ENCODE peak calls at places on chromosomes 12 and 14, in eight cellular contexts. T is hepatocyte, X is PC-3, S is mammary epithelial cell, C is astrocyte, Q is sigmoid colon, M is fibroblast of lung, N is foreskin keratinocyte. G is an unnamed sample.

GRCh38 chr12:53223391-53224267 is 8.4 kb downstream of the RARG start:
- DNase-seq in S (peak; percentile 56), X (no peak), M (peak; percentile 66), C (peak; percentile 45), Q (peak; percentile 83), N (peak; percentile 75), T (peak; percentile 80), G (peak; percentile 42)

GRCh38 chr14:79992799-79993198 is 218.5 kb downstream of the DIO2 start:
- DNase-seq in T (no peak), X (no peak), M (no peak), C (no peak), N (no peak), Q (no peak), S (no peak), G (no peak)

GRCh38 chr12:20716037-20716436 is 20.9 kb downstream of the SLCO1C1 start:
- DNase-seq in C (no peak), S (no peak), X (peak; percentile 31), M (no peak), N (no peak), T (peak; percentile 13), Q (no peak), G (no peak)

GRCh38 chr14:91108941-91109611 is 4.8 kb upstream of the DGLUCY start:
- DNase-seq in S (peak; percentile 29), M (no peak), N (no peak), X (peak; percentile 35), T (no peak), C (no peak), Q (peak; percentile 72), G (no peak)

GRCh38 chr14:105148604-105149145 is 19.9 kb downstream of the JAG2 start:
- DNase-seq in Q (no peak), T (no peak), M (no peak), S (no peak), N (no peak), C (no peak), X (no peak), G (peak; percentile 70)

GRCh38 chr14:77458249-77458950 is 507 bp downstream of the AHSA1 start:
- DNase-seq in C (peak; percentile 23), S (peak; percentile 39), T (peak; percentile 58), X (peak; percentile 43), N (peak; percentile 44), M (peak; percentile 36), Q (no peak), G (no peak)

GRCh38 chr14:58969951-58970751 is 218.3 kb upstream of the DAAM1 start:
- DNase-seq in Q (no peak), S (no peak), M (peak; percentile 72), X (no peak), C (peak; percentile 67), N (peak; percentile 29), T (no peak), G (no peak)

GRCh38 chr12:106058256-106059182 is 80.2 kb downstream of the NUAK1 start:
- DNase-seq in X (no peak), M (peak; percentile 82), Q (no peak), N (peak; percentile 77), T (no peak), C (peak; percentile 76), S (peak; percentile 64), G (no peak)

GRCh38 chr14:71394386-71394785 is 487.1 kb downstream of the PCNX1 start:
- DNase-seq in X (no peak), N (no peak), Q (no peak), C (no peak), T (no peak), S (no peak), M (no peak), G (no peak)

GRCh38 chr12:13980548-13981295 is 680 bp downstream of the GRIN2B start:
- DNase-seq in S (no peak), M (no peak), X (no peak), C (no peak), Q (no peak), N (peak; percentile 0), T (peak; percentile 26), G (no peak)

GRCh38 chr14:63624701-63625100 is 17.0 kb downstream of the WDR89 start:
- DNase-seq in N (no peak), C (no peak), M (no peak), X (no peak), T (no peak), S (no peak), Q (no peak), G (no peak)

GRCh38 chr14:104652386-104652785 is 37.0 kb upstream of the INF2 start:
- DNase-seq in Q (no peak), X (no peak), N (no peak), C (no peak), M (no peak), S (no peak), T (no peak), G (no peak)

GRCh38 chr14:94646481-94646880 is 34.3 kb downstream of the SERPINA3 start:
- DNase-seq in N (no peak), S (peak; percentile 38), Q (peak; percentile 35), M (peak; percentile 78), C (peak; percentile 65), T (no peak), X (no peak), G (no peak)

GRCh38 chr14:71203306-71203705 is 296.0 kb downstream of the PCNX1 start:
- DNase-seq in T (no peak), C (peak; percentile 53), M (peak; percentile 67), N (no peak), Q (no peak), X (no peak), S (no peak), G (no peak)

GRCh38 chr12:121448771-121449315 is 48.9 kb downstream of the RNF34 start:
- DNase-seq in M (no peak), S (no peak), C (no peak), T (no peak), N (no peak), X (no peak), Q (no peak), G (no peak)

DNA sequence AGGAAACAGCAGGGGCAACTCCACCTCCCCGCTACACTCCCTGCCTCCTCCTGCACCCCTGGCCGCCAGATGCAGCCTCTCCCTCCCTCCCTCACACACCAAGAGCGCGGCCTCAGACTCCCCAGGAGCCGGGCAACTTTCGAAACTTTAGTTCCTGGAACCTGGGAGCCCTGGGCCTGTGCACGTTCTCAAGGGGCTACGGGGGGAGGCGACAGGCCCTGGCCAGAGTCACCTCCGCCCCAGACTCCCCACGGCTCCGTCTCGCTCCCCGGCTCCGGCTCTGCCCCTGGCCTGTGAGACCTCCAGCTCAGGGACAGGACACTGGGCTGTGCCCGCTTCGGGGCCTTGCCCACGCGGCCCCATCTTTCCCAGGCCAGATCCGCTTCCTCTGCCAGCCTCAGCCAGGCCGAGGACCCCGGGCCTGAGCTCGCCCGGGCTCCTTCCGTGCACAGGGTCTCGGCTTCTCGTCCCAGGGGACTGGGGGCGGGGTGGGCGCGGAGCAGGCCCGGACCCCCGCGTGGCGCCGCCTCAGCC is 5.5 kb downstream of the AMN start:
- DNase-seq in C (no peak), X (no peak), T (peak; percentile 56), N (peak; percentile 41), S (no peak), M (no peak), Q (no peak), G (no peak)
- H3K4me1 ChIP-seq in C (peaks cover 27% of the 10 kb centered on the region), X (peaks cover 8% of the 10 kb centered on the region), T (peaks cover 35% of the 10 kb centered on the region), N (peaks cover 9% of the 10 kb centered on the region), S (peaks cover 28% of the 10 kb centered on the region), M (peaks cover 5% of the 10 kb centered on the region), Q (peaks cover 39% of the 10 kb centered on the region), G (peaks cover 14% of the 10 kb centered on the region)

DNA sequence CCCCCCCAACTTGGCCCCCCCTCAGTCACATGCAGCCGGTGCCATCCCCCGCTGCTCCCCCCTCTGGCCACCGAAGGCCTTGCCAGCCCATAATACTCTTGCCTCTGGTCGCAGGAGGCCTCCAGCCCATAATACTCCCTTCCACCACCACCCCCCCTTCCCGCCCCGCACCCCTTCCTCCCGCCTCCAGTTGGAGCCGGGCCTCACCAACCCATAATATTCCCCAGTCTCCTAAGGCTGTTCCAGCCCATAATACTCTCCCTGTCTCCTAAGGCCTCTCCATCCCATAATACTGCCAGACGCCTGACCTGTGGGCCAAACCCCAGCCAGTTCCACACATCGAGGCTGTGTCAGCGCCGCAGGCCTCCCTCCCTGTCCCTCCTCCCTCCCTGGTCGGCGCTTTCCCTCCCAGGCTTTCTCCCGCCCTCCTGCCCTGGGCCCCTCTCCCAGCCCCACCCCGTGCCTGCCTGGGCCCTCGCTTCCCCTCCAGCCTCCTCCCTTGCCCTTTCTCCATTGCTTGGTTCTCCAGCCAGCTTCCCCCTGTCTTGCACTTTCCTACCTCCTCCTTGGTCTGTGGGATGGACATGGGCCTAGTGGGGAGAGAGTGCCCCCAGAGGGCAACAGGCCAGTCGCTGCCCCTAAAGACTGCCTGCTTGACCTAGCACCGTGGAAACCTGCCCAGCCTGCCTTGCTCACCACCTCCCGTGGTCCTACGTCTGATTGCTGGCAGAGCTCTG is 6.8 kb upstream of the CHD4 start:
- DNase-seq in Q (peak; percentile 98), N (peak; percentile 74), T (peak; percentile 98), C (peak; percentile 94), X (peak; percentile 77), S (peak; percentile 65), M (peak; percentile 97), G (peak; percentile 81)
- TF ChIP-seq CTCF in Q (no peak), N (no peak), T (peak; percentile 16), C (no peak), X (peak; percentile 2), S (no peak), M (no peak), G (peak; percentile 14)

DNA sequence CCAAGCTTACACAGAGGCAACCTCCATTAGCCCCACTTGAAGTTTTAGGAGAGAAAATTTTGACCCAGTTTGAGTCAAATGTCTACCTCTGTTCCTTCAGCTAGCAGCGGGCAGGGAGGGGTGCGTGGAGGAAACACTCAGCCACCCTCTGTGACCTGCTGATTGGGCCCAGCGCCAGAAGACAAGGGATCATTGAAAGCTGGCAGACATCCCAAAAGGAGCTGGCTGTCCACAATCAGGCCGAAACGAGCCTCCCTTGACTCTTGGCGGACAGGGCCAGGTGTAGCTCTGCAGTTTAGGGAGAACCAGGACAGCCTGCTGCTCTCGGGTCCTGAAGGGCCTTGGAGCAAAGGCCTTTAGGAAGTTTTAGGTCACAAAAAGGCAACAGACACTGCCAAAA is 41.3 kb downstream of the CD9 start:
- DNase-seq in S (no peak), Q (no peak), X (no peak), T (no peak), C (no peak), N (no peak), M (no peak), G (no peak)
- H3K27ac ChIP-seq in S (no peak overlapping the region), Q (peak overlapping the region; percentile 1), X (no peak overlapping the region), T (no peak overlapping the region), C (no peak overlapping the region), N (no peak overlapping the region), M (no peak overlapping the region), G (no peak overlapping the region)

GRCh38 chr12:75474121-75474520 is 6.4 kb upstream of the GLIPR1 start:
- DNase-seq in N (peak; percentile 57), X (no peak), T (no peak), S (peak; percentile 30), Q (no peak), C (no peak), M (no peak), G (no peak)

GRCh38 chr12:75479963-75480461 is 543 bp upstream of the GLIPR1 start:
- DNase-seq in N (no peak), C (peak; percentile 92), Q (no peak), S (peak; percentile 63), X (peak; percentile 49), T (no peak), M (peak; percentile 92), G (no peak)

GRCh38 chr12:75476076-75476475 is 4.5 kb upstream of the GLIPR1 start:
- DNase-seq in M (no peak), X (no peak), S (no peak), C (no peak), T (no peak), N (no peak), Q (no peak), G (no peak)

GRCh38 chr12:75478395-75478794 is 2.2 kb upstream of the GLIPR1 start:
- DNase-seq in T (no peak), X (no peak), Q (no peak), N (no peak), M (peak; percentile 60), C (peak; percentile 51), S (peak; percentile 20), G (no peak)

GRCh38 chr12:75477137-75477536 is 3.4 kb upstream of the GLIPR1 start:
- DNase-seq in M (no peak), S (no peak), T (no peak), C (no peak), X (no peak), N (no peak), Q (no peak), G (no peak)
- H3K4me1 ChIP-seq in M (peaks cover 7% of the 10 kb centered on the region), S (peaks cover 28% of the 10 kb centered on the region), T (peaks cover 6% of the 10 kb centered on the region), C (peaks cover 7% of the 10 kb centered on the region), X (peaks cover 24% of the 10 kb centered on the region), N (peaks cover 9% of the 10 kb centered on the region), Q (peaks cover 18% of the 10 kb centered on the region), G (peaks cover 13% of the 10 kb centered on the region)

G was measured in RWPE2.